ENCODE peak calls at places on chromosome 14, in six cellular contexts. V is cardiac muscle cell, O is mesothelial cell of epicardium, Y is psoas muscle, T is WTC11, C is GM12865. E is an unnamed sample.

GRCh38 chr14:41830679-41831078 is 224.0 kb downstream of the LRFN5 start:
- DNase-seq in C (no peak), Y (no peak), T (no peak), V (peak), O (no peak), E (no peak)

GRCh38 chr14:52790011-52790755 is 1.2 kb downstream of the GNPNAT1 start:
- DNase-seq in O (no peak), C (no peak), V (no peak), T (no peak), Y (no peak), E (no peak)

GRCh38 chr14:91237219-91237618 is 7.3 kb downstream of the GPR68 start:
- DNase-seq in C (no peak), T (no peak), V (peak), Y (no peak), O (no peak), E (no peak)

GRCh38 chr14:63276492-63277342 is 42.0 kb downstream of the GPHB5 start:
- DNase-seq in Y (no peak), V (peak), C (peak), O (no peak), T (no peak), E (peak)

GRCh38 chr14:101442451-101442850 is 118.8 kb upstream of the DIO3 start:
- DNase-seq in V (peak), O (no peak), T (no peak), Y (no peak), C (peak), E (no peak)

GRCh38 chr14:100901391-100902183 is 1.9 kb downstream of the RTL1 start:
- DNase-seq in O (no peak), T (peak), Y (no peak), C (no peak), V (no peak), E (no peak)

GRCh38 chr14:74825008-74825407 is 50.9 kb downstream of the PROX2 start:
- DNase-seq in T (no peak), V (peak), O (no peak), C (no peak), Y (no peak), E (no peak)

GRCh38 chr14:29235991-29236390 is 469.4 kb downstream of the FOXG1 start:
- DNase-seq in V (peak), T (no peak), O (no peak), Y (no peak), C (no peak), E (no peak)

GRCh38 chr14:91827746-91828145 is 39.6 kb downstream of the TC2N start:
- DNase-seq in Y (no peak), C (no peak), T (no peak), O (no peak), V (no peak), E (no peak)

GRCh38 chr14:104979758-104980591 is 1.8 kb upstream of the AHNAK2 start:
- DNase-seq in Y (peak), T (no peak), V (peak), C (no peak), O (no peak), E (peak)

GRCh38 chr14:40623641-40624040 is 983.0 kb upstream of the LRFN5 start:
- DNase-seq in C (no peak), O (no peak), T (no peak), Y (no peak), V (no peak), E (peak)

GRCh38 chr14:72565917-72566316 is 328.0 kb downstream of the DPF3 start:
- DNase-seq in C (no peak), Y (no peak), O (no peak), T (no peak), V (no peak), E (no peak)

GRCh38 chr14:52355016-52355430 is 40.9 kb downstream of the PTGER2 start:
- DNase-seq in T (no peak), Y (no peak), O (no peak), C (no peak), V (peak), E (peak)

GRCh38 chr14:85421166-85421877 is 108.6 kb upstream of the FLRT2 start:
- DNase-seq in C (no peak), T (no peak), V (peak), Y (no peak), O (no peak), E (peak)

GRCh38 chr14:68813318-68813838 is 20.5 kb upstream of the ZFP36L1 start:
- DNase-seq in T (no peak), Y (no peak), V (no peak), C (no peak), O (no peak), E (no peak)

GRCh38 chr14:31884238-31884637 is 192.9 kb upstream of the ARHGAP5 start:
- DNase-seq in T (no peak), O (no peak), C (no peak), Y (no peak), V (no peak), E (no peak)

GRCh38 chr14:55117816-55118441 is 11.1 kb upstream of the LGALS3 start:
- DNase-seq in T (no peak), V (peak), C (no peak), Y (no peak), O (no peak), E (no peak)

GRCh38 chr14:32584079-32584478 is 255.0 kb downstream of the AKAP6 start:
- DNase-seq in V (no peak), T (no peak), C (no peak), Y (no peak), O (no peak), E (no peak)

GRCh38 chr14:76227450-76228050 is 75.8 kb downstream of the GPATCH2L start:
- DNase-seq in V (peak), T (no peak), C (no peak), O (no peak), Y (no peak), E (no peak)

GRCh38 chr14:91015435-91015834 is 45.0 kb downstream of the RPS6KA5 start:
- DNase-seq in V (no peak), T (no peak), O (no peak), Y (no peak), C (no peak), E (no peak)

GRCh38 chr14:20332946-20333782 is at the start of gene CCNB1IP1:
- DNase-seq in T (peak), C (peak), V (peak), Y (peak), O (no peak), E (peak)

GRCh38 chr14:89237923-89238529 is 179.0 kb downstream of the FOXN3 start:
- DNase-seq in V (peak), T (no peak), Y (no peak), O (no peak), C (no peak), E (no peak)
- TF ChIP-seq CTCF in V (peak), T (no peak), Y (peak), O (peak), C (no peak), E (peak)

GRCh38 chr14:96086574-96087077 is 47.5 kb downstream of the C14orf132 start:
- DNase-seq in Y (no peak), V (peak), C (no peak), O (no peak), T (no peak), E (no peak)
- TF ChIP-seq CTCF in Y (no peak), V (no peak), C (no peak), O (no peak), T (no peak), E (peak)

GRCh38 chr14:93114068-93114710 is 1.5 kb downstream of the ITPK1 start:
- DNase-seq in V (no peak), Y (no peak), T (no peak), O (no peak), C (peak), E (no peak)

GRCh38 chr14:93115069-93115919 is 431 bp downstream of the ITPK1 start:
- DNase-seq in Y (peak), V (peak), O (peak), C (peak), T (peak), E (peak)

GRCh38 chr14:93115920-93116675 is at the start of gene ITPK1:
- DNase-seq in T (peak), Y (peak), C (peak), O (peak), V (peak), E (no peak)

GRCh38 chr14:93113678-93114067 is 2.1 kb downstream of the ITPK1 start:
- DNase-seq in C (no peak), O (no peak), Y (no peak), V (no peak), T (peak), E (no peak)

DNA sequence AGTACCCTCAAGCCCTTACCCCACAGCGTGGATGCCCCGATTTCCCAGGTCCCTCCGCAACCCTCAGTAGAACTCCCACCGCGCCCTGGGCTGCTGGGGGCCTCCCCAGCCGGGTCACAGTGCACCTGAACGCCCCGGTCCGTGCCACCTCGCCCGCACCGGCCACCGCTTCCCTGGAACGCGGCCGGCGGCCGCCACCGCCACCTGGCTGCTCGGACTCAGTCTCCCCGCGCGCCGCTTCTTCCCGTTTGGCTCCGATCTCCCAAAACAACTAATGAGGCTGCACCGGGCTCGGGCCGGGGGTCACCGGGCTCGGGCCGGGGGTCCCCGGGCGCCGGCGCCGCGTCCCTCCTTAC is 1.0 kb downstream of the ITPK1 start:
- DNase-seq in C (no peak), V (no peak), O (no peak), Y (peak), T (peak), E (no peak)
- TF ChIP-seq CTCF in C (no peak), V (no peak), O (no peak), Y (no peak), T (no peak), E (no peak)

DNA sequence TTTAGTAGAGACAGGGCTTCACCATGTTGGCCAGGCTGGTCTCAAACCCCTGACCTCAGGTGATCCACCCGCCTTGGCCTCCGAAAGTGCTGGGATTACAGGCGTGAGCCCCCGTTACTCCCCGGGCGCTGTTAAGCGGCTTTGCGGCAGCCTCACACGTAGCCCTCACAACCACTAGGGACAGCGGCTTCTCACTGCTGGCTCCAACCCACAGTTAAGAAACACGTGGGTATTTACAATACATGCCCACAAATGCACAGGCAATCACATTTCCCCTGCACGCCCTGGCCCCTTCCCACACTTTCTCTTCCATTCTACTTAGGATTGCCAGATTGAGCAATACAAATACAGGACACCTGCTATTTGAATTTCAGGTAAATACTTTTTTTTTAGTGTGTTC is 37.0 kb upstream of the EIF5 start:
- DNase-seq in T (no peak), V (no peak), C (no peak), Y (no peak), O (no peak), E (no peak)
- TF ChIP-seq CTCF in T (no peak), V (no peak), C (no peak), Y (no peak), O (no peak), E (peak)

GRCh38 chr14:70920608-70921007 is 13.3 kb downstream of the PCNX1 start:
- DNase-seq in O (no peak), Y (no peak), V (no peak), C (no peak), T (no peak), E (no peak)
- TF ChIP-seq CTCF in O (no peak), Y (no peak), V (no peak), C (no peak), T (no peak), E (no peak)

DNA sequence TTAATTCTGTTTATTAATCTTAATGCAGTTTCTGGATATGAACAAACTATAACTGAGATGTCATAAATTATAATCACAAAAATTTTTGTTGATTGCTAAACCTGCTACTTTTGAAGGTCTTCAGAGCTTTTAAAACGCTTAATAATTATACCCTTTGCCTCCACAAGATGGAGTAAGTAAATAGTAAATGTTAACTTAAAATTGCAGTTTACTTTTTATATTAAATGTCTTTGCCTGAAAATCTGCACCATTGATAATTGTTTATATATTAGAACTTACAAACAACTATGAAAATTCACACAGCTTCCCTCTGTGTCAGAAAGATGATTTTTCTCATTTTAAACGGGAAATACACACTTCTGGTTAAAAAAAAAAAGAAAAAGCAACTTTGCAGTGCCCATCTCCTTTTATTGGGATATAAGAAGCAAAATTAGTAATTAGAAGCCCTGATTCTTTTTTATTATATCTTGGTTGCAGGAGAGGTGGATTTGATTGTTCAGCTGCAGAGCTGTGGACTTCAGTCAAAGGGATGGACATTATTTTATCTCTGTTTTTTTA is 35.6 kb downstream of the SCFD1 start:
- DNase-seq in V (peak), Y (no peak), O (no peak), T (no peak), C (no peak), E (no peak)
- TF ChIP-seq CTCF in V (peak), Y (peak), O (peak), T (peak), C (no peak), E (peak)

DNA sequence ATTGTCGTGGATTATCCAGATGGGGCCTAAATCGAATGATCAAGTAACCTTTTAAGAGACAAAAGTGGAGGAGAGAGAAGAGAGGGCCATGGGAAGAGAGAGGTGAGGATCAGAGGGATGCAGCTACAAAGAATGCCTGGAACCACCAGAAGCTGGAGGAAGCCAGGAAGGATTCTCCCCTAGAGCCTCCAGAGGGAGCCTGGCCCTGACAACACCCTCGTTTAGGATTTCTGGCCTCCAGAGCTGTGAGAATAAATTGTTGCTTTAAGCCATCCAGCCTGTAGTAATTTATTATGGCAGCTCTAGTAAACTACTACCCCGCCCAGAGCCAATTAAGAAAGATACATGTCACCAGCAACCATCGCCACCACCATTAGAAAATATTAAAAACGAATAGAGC is 46.2 kb upstream of the GSC start:
- DNase-seq in V (no peak), T (no peak), O (no peak), C (no peak), Y (no peak), E (no peak)
- TF ChIP-seq CTCF in V (no peak), T (no peak), O (no peak), C (no peak), Y (no peak), E (no peak)

DNA sequence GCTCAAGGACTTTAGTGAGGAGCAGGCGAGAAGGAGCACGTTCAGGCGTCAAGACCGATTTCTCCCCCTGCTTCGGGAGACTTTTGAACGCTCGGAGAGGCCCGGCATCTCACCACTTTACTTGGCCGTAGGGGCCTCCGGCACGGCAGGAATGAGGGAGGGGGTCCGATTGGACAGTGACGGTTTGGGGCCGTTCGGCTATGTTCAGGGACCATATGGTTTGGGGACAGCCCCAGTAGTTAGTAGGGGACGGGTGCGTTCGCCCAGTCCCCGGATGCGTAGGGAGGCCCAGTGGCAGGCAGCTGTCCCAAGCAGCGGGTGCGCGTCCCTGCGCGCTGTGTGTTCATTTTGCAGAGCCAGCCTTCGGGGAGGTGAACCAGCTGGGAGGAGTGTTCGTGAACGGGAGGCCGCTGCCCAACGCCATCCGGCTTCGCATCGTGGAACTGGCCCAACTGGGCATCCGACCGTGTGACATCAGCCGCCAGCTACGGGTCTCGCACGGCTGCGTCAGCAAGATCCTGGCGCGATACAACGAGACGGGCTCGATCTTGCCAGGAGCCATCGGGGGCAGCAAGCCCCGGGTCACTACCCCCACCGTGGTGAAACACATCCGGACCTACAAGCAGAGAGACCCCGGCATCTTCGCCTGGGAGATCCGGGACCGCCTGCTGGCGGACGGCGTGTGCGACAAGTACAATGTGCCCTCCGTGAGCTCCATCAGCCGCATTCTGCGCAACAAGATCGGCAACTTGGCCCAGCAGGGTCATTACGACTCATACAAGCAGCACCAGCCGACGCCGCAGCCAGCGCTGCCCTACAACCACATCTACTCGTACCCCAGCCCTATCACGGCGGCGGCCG is 1.1 kb downstream of the PAX9 start:
- DNase-seq in O (no peak), C (no peak), V (no peak), Y (peak), T (peak), E (no peak)
- TF ChIP-seq CTCF in O (no peak), C (no peak), V (no peak), Y (no peak), T (no peak), E (no peak)